ENCODE peak calls at places on chromosomes 12 and 14, in six cellular contexts. One of them, this sample, is unnamed.

GRCh38 chr12:58954002-58954401 is 33.7 kb upstream of the LRIG3 start:
- DNase-seq in activated CD8-positive, alpha-beta memory T cell treated with anti-CD3 and anti-CD28 coated beads, Interleukin-2, amount 50 U/mL, for 4 hours: no peak
- DNase-seq in HS-5: no peak
- DNase-seq in stimulated activated CD8-positive, alpha-beta memory T cell treated with anti-CD3 and anti-CD28 coated beads, Interleukin-4, amount 100 ng/mL, for 4 hours: no peak
- DNase-seq in iPS-NIHi11: no peak
- DNase-seq in effector memory CD8-positive, alpha-beta T cell: no peak
- DNase-seq in this sample: no peak

GRCh38 chr12:52280796-52281560 is 6.5 kb downstream of the KRT86 start:
- DNase-seq in activated CD8-positive, alpha-beta memory T cell treated with anti-CD3 and anti-CD28 coated beads, Interleukin-2, amount 50 U/mL, for 4 hours: no peak
- DNase-seq in HS-5: peak
- DNase-seq in stimulated activated CD8-positive, alpha-beta memory T cell treated with anti-CD3 and anti-CD28 coated beads, Interleukin-4, amount 100 ng/mL, for 4 hours: no peak
- DNase-seq in iPS-NIHi11: peak
- DNase-seq in effector memory CD8-positive, alpha-beta T cell: no peak
- DNase-seq in this sample: no peak

GRCh38 chr14:73753043-73753886 is 39.1 kb upstream of the PNMA1 start:
- DNase-seq in activated CD8-positive, alpha-beta memory T cell treated with anti-CD3 and anti-CD28 coated beads, Interleukin-2, amount 50 U/mL, for 4 hours: no peak
- DNase-seq in HS-5: no peak
- DNase-seq in stimulated activated CD8-positive, alpha-beta memory T cell treated with anti-CD3 and anti-CD28 coated beads, Interleukin-4, amount 100 ng/mL, for 4 hours: no peak
- DNase-seq in iPS-NIHi11: no peak
- DNase-seq in effector memory CD8-positive, alpha-beta T cell: no peak
- DNase-seq in this sample: peak

GRCh38 chr14:33657478-33657877 is 293.4 kb downstream of the EGLN3 start:
- DNase-seq in activated CD8-positive, alpha-beta memory T cell treated with anti-CD3 and anti-CD28 coated beads, Interleukin-2, amount 50 U/mL, for 4 hours: no peak
- DNase-seq in HS-5: no peak
- DNase-seq in stimulated activated CD8-positive, alpha-beta memory T cell treated with anti-CD3 and anti-CD28 coated beads, Interleukin-4, amount 100 ng/mL, for 4 hours: no peak
- DNase-seq in iPS-NIHi11: no peak
- DNase-seq in effector memory CD8-positive, alpha-beta T cell: no peak
- DNase-seq in this sample: no peak

GRCh38 chr12:20128926-20129325 is 239.4 kb upstream of the PDE3A start:
- DNase-seq in activated CD8-positive, alpha-beta memory T cell treated with anti-CD3 and anti-CD28 coated beads, Interleukin-2, amount 50 U/mL, for 4 hours: no peak
- DNase-seq in HS-5: no peak
- DNase-seq in stimulated activated CD8-positive, alpha-beta memory T cell treated with anti-CD3 and anti-CD28 coated beads, Interleukin-4, amount 100 ng/mL, for 4 hours: no peak
- DNase-seq in iPS-NIHi11: no peak
- DNase-seq in effector memory CD8-positive, alpha-beta T cell: no peak
- DNase-seq in this sample: no peak

GRCh38 chr14:75162631-75163030 is 13.8 kb downstream of the TMED10 start:
- DNase-seq in activated CD8-positive, alpha-beta memory T cell treated with anti-CD3 and anti-CD28 coated beads, Interleukin-2, amount 50 U/mL, for 4 hours: no peak
- DNase-seq in HS-5: no peak
- DNase-seq in stimulated activated CD8-positive, alpha-beta memory T cell treated with anti-CD3 and anti-CD28 coated beads, Interleukin-4, amount 100 ng/mL, for 4 hours: no peak
- DNase-seq in iPS-NIHi11: no peak
- DNase-seq in effector memory CD8-positive, alpha-beta T cell: no peak
- DNase-seq in this sample: no peak

GRCh38 chr14:55121146-55121545 is 7.9 kb upstream of the LGALS3 start:
- DNase-seq in activated CD8-positive, alpha-beta memory T cell treated with anti-CD3 and anti-CD28 coated beads, Interleukin-2, amount 50 U/mL, for 4 hours: no peak
- DNase-seq in HS-5: no peak
- DNase-seq in stimulated activated CD8-positive, alpha-beta memory T cell treated with anti-CD3 and anti-CD28 coated beads, Interleukin-4, amount 100 ng/mL, for 4 hours: no peak
- DNase-seq in iPS-NIHi11: no peak
- DNase-seq in effector memory CD8-positive, alpha-beta T cell: no peak
- DNase-seq in this sample: no peak

GRCh38 chr12:13744566-13744965 is 236.8 kb downstream of the GRIN2B start:
- DNase-seq in activated CD8-positive, alpha-beta memory T cell treated with anti-CD3 and anti-CD28 coated beads, Interleukin-2, amount 50 U/mL, for 4 hours: no peak
- DNase-seq in HS-5: no peak
- DNase-seq in stimulated activated CD8-positive, alpha-beta memory T cell treated with anti-CD3 and anti-CD28 coated beads, Interleukin-4, amount 100 ng/mL, for 4 hours: no peak
- DNase-seq in iPS-NIHi11: no peak
- DNase-seq in effector memory CD8-positive, alpha-beta T cell: no peak
- DNase-seq in this sample: no peak

GRCh38 chr12:11717533-11717961 is 68.1 kb downstream of the ETV6 start:
- DNase-seq in activated CD8-positive, alpha-beta memory T cell treated with anti-CD3 and anti-CD28 coated beads, Interleukin-2, amount 50 U/mL, for 4 hours: no peak
- DNase-seq in HS-5: no peak
- DNase-seq in stimulated activated CD8-positive, alpha-beta memory T cell treated with anti-CD3 and anti-CD28 coated beads, Interleukin-4, amount 100 ng/mL, for 4 hours: no peak
- DNase-seq in iPS-NIHi11: no peak
- DNase-seq in effector memory CD8-positive, alpha-beta T cell: no peak
- DNase-seq in this sample: no peak

GRCh38 chr12:74337951-74338350 is 199.7 kb upstream of the ATXN7L3B start:
- DNase-seq in activated CD8-positive, alpha-beta memory T cell treated with anti-CD3 and anti-CD28 coated beads, Interleukin-2, amount 50 U/mL, for 4 hours: no peak
- DNase-seq in HS-5: peak
- DNase-seq in stimulated activated CD8-positive, alpha-beta memory T cell treated with anti-CD3 and anti-CD28 coated beads, Interleukin-4, amount 100 ng/mL, for 4 hours: no peak
- DNase-seq in iPS-NIHi11: no peak
- DNase-seq in effector memory CD8-positive, alpha-beta T cell: no peak
- DNase-seq in this sample: no peak

GRCh38 chr14:51825926-51826325 is 34.5 kb upstream of the GNG2 start:
- DNase-seq in activated CD8-positive, alpha-beta memory T cell treated with anti-CD3 and anti-CD28 coated beads, Interleukin-2, amount 50 U/mL, for 4 hours: no peak
- DNase-seq in HS-5: no peak
- DNase-seq in stimulated activated CD8-positive, alpha-beta memory T cell treated with anti-CD3 and anti-CD28 coated beads, Interleukin-4, amount 100 ng/mL, for 4 hours: no peak
- DNase-seq in iPS-NIHi11: no peak
- DNase-seq in effector memory CD8-positive, alpha-beta T cell: no peak
- DNase-seq in this sample: no peak

GRCh38 chr12:5059358-5059757 is 15.7 kb downstream of the KCNA5 start:
- DNase-seq in activated CD8-positive, alpha-beta memory T cell treated with anti-CD3 and anti-CD28 coated beads, Interleukin-2, amount 50 U/mL, for 4 hours: no peak
- DNase-seq in HS-5: no peak
- DNase-seq in stimulated activated CD8-positive, alpha-beta memory T cell treated with anti-CD3 and anti-CD28 coated beads, Interleukin-4, amount 100 ng/mL, for 4 hours: no peak
- DNase-seq in iPS-NIHi11: no peak
- DNase-seq in effector memory CD8-positive, alpha-beta T cell: no peak
- DNase-seq in this sample: no peak

GRCh38 chr12:108884116-108885012 is 4.5 kb downstream of the DAO start:
- DNase-seq in activated CD8-positive, alpha-beta memory T cell treated with anti-CD3 and anti-CD28 coated beads, Interleukin-2, amount 50 U/mL, for 4 hours: peak
- DNase-seq in HS-5: no peak
- DNase-seq in stimulated activated CD8-positive, alpha-beta memory T cell treated with anti-CD3 and anti-CD28 coated beads, Interleukin-4, amount 100 ng/mL, for 4 hours: peak
- DNase-seq in iPS-NIHi11: peak
- DNase-seq in effector memory CD8-positive, alpha-beta T cell: peak
- DNase-seq in this sample: peak

GRCh38 chr12:29242921-29243431 is 93.9 kb downstream of the FAR2 start:
- DNase-seq in activated CD8-positive, alpha-beta memory T cell treated with anti-CD3 and anti-CD28 coated beads, Interleukin-2, amount 50 U/mL, for 4 hours: no peak
- DNase-seq in HS-5: no peak
- DNase-seq in stimulated activated CD8-positive, alpha-beta memory T cell treated with anti-CD3 and anti-CD28 coated beads, Interleukin-4, amount 100 ng/mL, for 4 hours: no peak
- DNase-seq in iPS-NIHi11: no peak
- DNase-seq in effector memory CD8-positive, alpha-beta T cell: no peak
- DNase-seq in this sample: no peak

GRCh38 chr14:103547455-103547940 is 15.0 kb downstream of the BAG5 start:
- DNase-seq in activated CD8-positive, alpha-beta memory T cell treated with anti-CD3 and anti-CD28 coated beads, Interleukin-2, amount 50 U/mL, for 4 hours: no peak
- DNase-seq in HS-5: no peak
- DNase-seq in stimulated activated CD8-positive, alpha-beta memory T cell treated with anti-CD3 and anti-CD28 coated beads, Interleukin-4, amount 100 ng/mL, for 4 hours: no peak
- DNase-seq in iPS-NIHi11: no peak
- DNase-seq in effector memory CD8-positive, alpha-beta T cell: no peak
- DNase-seq in this sample: no peak

GRCh38 chr12:129870146-129870545 is 33.7 kb downstream of the TMEM132D start:
- DNase-seq in activated CD8-positive, alpha-beta memory T cell treated with anti-CD3 and anti-CD28 coated beads, Interleukin-2, amount 50 U/mL, for 4 hours: no peak
- DNase-seq in HS-5: no peak
- DNase-seq in stimulated activated CD8-positive, alpha-beta memory T cell treated with anti-CD3 and anti-CD28 coated beads, Interleukin-4, amount 100 ng/mL, for 4 hours: no peak
- DNase-seq in iPS-NIHi11: no peak
- DNase-seq in effector memory CD8-positive, alpha-beta T cell: no peak
- DNase-seq in this sample: no peak

GRCh38 chr14:22423958-22424357 is 165.1 kb downstream of the DAD1 start:
- DNase-seq in activated CD8-positive, alpha-beta memory T cell treated with anti-CD3 and anti-CD28 coated beads, Interleukin-2, amount 50 U/mL, for 4 hours: no peak
- DNase-seq in HS-5: no peak
- DNase-seq in stimulated activated CD8-positive, alpha-beta memory T cell treated with anti-CD3 and anti-CD28 coated beads, Interleukin-4, amount 100 ng/mL, for 4 hours: no peak
- DNase-seq in iPS-NIHi11: no peak
- DNase-seq in effector memory CD8-positive, alpha-beta T cell: no peak
- DNase-seq in this sample: no peak

GRCh38 chr12:53985900-53986685 is 1.1 kb downstream of the HOXC10 start:
- DNase-seq in activated CD8-positive, alpha-beta memory T cell treated with anti-CD3 and anti-CD28 coated beads, Interleukin-2, amount 50 U/mL, for 4 hours: no peak
- DNase-seq in HS-5: no peak
- DNase-seq in stimulated activated CD8-positive, alpha-beta memory T cell treated with anti-CD3 and anti-CD28 coated beads, Interleukin-4, amount 100 ng/mL, for 4 hours: no peak
- DNase-seq in iPS-NIHi11: peak
- DNase-seq in effector memory CD8-positive, alpha-beta T cell: no peak
- DNase-seq in this sample: peak

GRCh38 chr12:27163048-27163715 is 80.8 kb upstream of the C12orf71 start:
- DNase-seq in activated CD8-positive, alpha-beta memory T cell treated with anti-CD3 and anti-CD28 coated beads, Interleukin-2, amount 50 U/mL, for 4 hours: no peak
- DNase-seq in HS-5: no peak
- DNase-seq in stimulated activated CD8-positive, alpha-beta memory T cell treated with anti-CD3 and anti-CD28 coated beads, Interleukin-4, amount 100 ng/mL, for 4 hours: no peak
- DNase-seq in iPS-NIHi11: no peak
- DNase-seq in effector memory CD8-positive, alpha-beta T cell: no peak
- DNase-seq in this sample: peak

GRCh38 chr12:67792185-67792584 is 143.6 kb downstream of the DYRK2 start:
- DNase-seq in activated CD8-positive, alpha-beta memory T cell treated with anti-CD3 and anti-CD28 coated beads, Interleukin-2, amount 50 U/mL, for 4 hours: no peak
- DNase-seq in HS-5: no peak
- DNase-seq in stimulated activated CD8-positive, alpha-beta memory T cell treated with anti-CD3 and anti-CD28 coated beads, Interleukin-4, amount 100 ng/mL, for 4 hours: no peak
- DNase-seq in iPS-NIHi11: no peak
- DNase-seq in effector memory CD8-positive, alpha-beta T cell: no peak
- DNase-seq in this sample: peak

GRCh38 chr14:95515523-95516517 is 630 bp downstream of the SYNE3 start:
- DNase-seq in activated CD8-positive, alpha-beta memory T cell treated with anti-CD3 and anti-CD28 coated beads, Interleukin-2, amount 50 U/mL, for 4 hours: peak
- DNase-seq in HS-5: no peak
- DNase-seq in stimulated activated CD8-positive, alpha-beta memory T cell treated with anti-CD3 and anti-CD28 coated beads, Interleukin-4, amount 100 ng/mL, for 4 hours: peak
- DNase-seq in iPS-NIHi11: peak
- DNase-seq in effector memory CD8-positive, alpha-beta T cell: peak
- DNase-seq in this sample: peak

GRCh38 chr12:20555771-20556170 is 139.4 kb upstream of the SLCO1C1 start:
- DNase-seq in activated CD8-positive, alpha-beta memory T cell treated with anti-CD3 and anti-CD28 coated beads, Interleukin-2, amount 50 U/mL, for 4 hours: no peak
- DNase-seq in HS-5: no peak
- DNase-seq in stimulated activated CD8-positive, alpha-beta memory T cell treated with anti-CD3 and anti-CD28 coated beads, Interleukin-4, amount 100 ng/mL, for 4 hours: no peak
- DNase-seq in iPS-NIHi11: no peak
- DNase-seq in effector memory CD8-positive, alpha-beta T cell: no peak
- DNase-seq in this sample: no peak

GRCh38 chr12:101066489-101066888 is 143.5 kb downstream of the SLC5A8 start:
- DNase-seq in activated CD8-positive, alpha-beta memory T cell treated with anti-CD3 and anti-CD28 coated beads, Interleukin-2, amount 50 U/mL, for 4 hours: no peak
- DNase-seq in HS-5: no peak
- DNase-seq in stimulated activated CD8-positive, alpha-beta memory T cell treated with anti-CD3 and anti-CD28 coated beads, Interleukin-4, amount 100 ng/mL, for 4 hours: no peak
- DNase-seq in iPS-NIHi11: no peak
- DNase-seq in effector memory CD8-positive, alpha-beta T cell: no peak
- DNase-seq in this sample: no peak

GRCh38 chr12:116492703-116493324 is 66.4 kb upstream of the MAP1LC3B2 start:
- DNase-seq in activated CD8-positive, alpha-beta memory T cell treated with anti-CD3 and anti-CD28 coated beads, Interleukin-2, amount 50 U/mL, for 4 hours: no peak
- DNase-seq in HS-5: peak
- DNase-seq in stimulated activated CD8-positive, alpha-beta memory T cell treated with anti-CD3 and anti-CD28 coated beads, Interleukin-4, amount 100 ng/mL, for 4 hours: no peak
- DNase-seq in iPS-NIHi11: no peak
- DNase-seq in effector memory CD8-positive, alpha-beta T cell: no peak
- DNase-seq in this sample: no peak